ENCODE peak calls at places on chromosomes 13 and 19, in four cellular contexts. One of them, this sample, is unnamed.

GRCh38 chr19:5645409-5645808 is 22.5 kb downstream of the SAFB start:
- DNase-seq in naive B cell: no peak
- DNase-seq in NCI-H2171 treated with DMSO at 0.1 percent for 48 hours: no peak
- DNase-seq in germinal center: no peak
- DNase-seq in this sample: no peak

GRCh38 chr19:27776020-27776419 is 1436.9 kb downstream of the UQCRFS1 start:
- DNase-seq in naive B cell: no peak
- DNase-seq in germinal center: peak; percentile 19
- DNase-seq in NCI-H2171 treated with DMSO at 0.1 percent for 48 hours: peak; percentile 9
- DNase-seq in this sample: no peak

GRCh38 chr13:75137911-75138571 is 343.9 kb downstream of the TBC1D4 start:
- DNase-seq in NCI-H2171 treated with DMSO at 0.1 percent for 48 hours: no peak
- DNase-seq in naive B cell: no peak
- DNase-seq in germinal center: no peak
- DNase-seq in this sample: no peak

GRCh38 chr19:45403781-45404556 is 900 bp downstream of the PPP1R13L start:
- DNase-seq in naive B cell: peak; percentile 60
- DNase-seq in germinal center: peak; percentile 85
- DNase-seq in NCI-H2171 treated with DMSO at 0.1 percent for 48 hours: peak; percentile 32
- DNase-seq in this sample: peak; percentile 67

GRCh38 chr19:30711296-30711695 is 339.1 kb downstream of the ZNF536 start:
- DNase-seq in naive B cell: no peak
- DNase-seq in NCI-H2171 treated with DMSO at 0.1 percent for 48 hours: peak; percentile 68
- DNase-seq in germinal center: no peak
- DNase-seq in this sample: no peak

GRCh38 chr13:50071399-50071798 is 56.2 kb downstream of the KCNRG start:
- DNase-seq in naive B cell: no peak
- DNase-seq in germinal center: no peak
- DNase-seq in NCI-H2171 treated with DMSO at 0.1 percent for 48 hours: peak; percentile 11
- DNase-seq in this sample: no peak

GRCh38 chr19:46491975-46492682 is 3.5 kb downstream of the PNMA8B start:
- DNase-seq in germinal center: no peak
- DNase-seq in naive B cell: no peak
- DNase-seq in NCI-H2171 treated with DMSO at 0.1 percent for 48 hours: no peak
- DNase-seq in this sample: no peak

GRCh38 chr13:110799246-110800236 is 86.0 kb downstream of the ING1 start:
- DNase-seq in NCI-H2171 treated with DMSO at 0.1 percent for 48 hours: no peak
- DNase-seq in naive B cell: no peak
- DNase-seq in germinal center: no peak
- DNase-seq in this sample: no peak

GRCh38 chr19:28577666-28578065 is 635.3 kb downstream of the UQCRFS1 start:
- DNase-seq in naive B cell: no peak
- DNase-seq in germinal center: no peak
- DNase-seq in NCI-H2171 treated with DMSO at 0.1 percent for 48 hours: no peak
- DNase-seq in this sample: no peak

GRCh38 chr13:40508112-40508511 is 158.3 kb downstream of the FOXO1 start:
- DNase-seq in germinal center: no peak
- DNase-seq in naive B cell: no peak
- DNase-seq in NCI-H2171 treated with DMSO at 0.1 percent for 48 hours: no peak
- DNase-seq in this sample: no peak

GRCh38 chr13:72186730-72187422 is 319.9 kb upstream of the DACH1 start:
- DNase-seq in germinal center: no peak
- DNase-seq in NCI-H2171 treated with DMSO at 0.1 percent for 48 hours: no peak
- DNase-seq in naive B cell: no peak
- DNase-seq in this sample: no peak

GRCh38 chr13:67619346-67619745 is 389.2 kb upstream of the PCDH9 start:
- DNase-seq in naive B cell: no peak
- DNase-seq in germinal center: no peak
- DNase-seq in NCI-H2171 treated with DMSO at 0.1 percent for 48 hours: no peak
- DNase-seq in this sample: no peak

GRCh38 chr19:58395220-58395978 is at the start of gene RNF225:
- DNase-seq in germinal center: no peak
- DNase-seq in NCI-H2171 treated with DMSO at 0.1 percent for 48 hours: no peak
- DNase-seq in naive B cell: no peak
- DNase-seq in this sample: peak; percentile 42

GRCh38 chr19:8655340-8655709 is 24.9 kb downstream of the NFILZ start:
- DNase-seq in naive B cell: no peak
- DNase-seq in NCI-H2171 treated with DMSO at 0.1 percent for 48 hours: no peak
- DNase-seq in germinal center: no peak
- DNase-seq in this sample: no peak

GRCh38 chr13:51000576-51001260 is 91.1 kb downstream of the RNASEH2B start:
- DNase-seq in NCI-H2171 treated with DMSO at 0.1 percent for 48 hours: peak; percentile 92
- DNase-seq in germinal center: no peak
- DNase-seq in naive B cell: no peak
- DNase-seq in this sample: peak; percentile 25

GRCh38 chr19:35716735-35716984 is 1.1 kb upstream of the KMT2B start:
- DNase-seq in NCI-H2171 treated with DMSO at 0.1 percent for 48 hours: no peak
- DNase-seq in germinal center: peak; percentile 69
- DNase-seq in naive B cell: no peak
- DNase-seq in this sample: no peak

GRCh38 chr13:72643339-72643989 is 84.0 kb downstream of the MZT1 start:
- DNase-seq in NCI-H2171 treated with DMSO at 0.1 percent for 48 hours: peak; percentile 15
- DNase-seq in naive B cell: peak; percentile 1
- DNase-seq in germinal center: peak; percentile 7
- DNase-seq in this sample: peak; percentile 25

GRCh38 chr13:77779461-77780272 is 82.2 kb downstream of the SLAIN1 start:
- DNase-seq in NCI-H2171 treated with DMSO at 0.1 percent for 48 hours: peak; percentile 71
- DNase-seq in germinal center: peak; percentile 15
- DNase-seq in naive B cell: peak; percentile 19
- DNase-seq in this sample: peak; percentile 35

GRCh38 chr19:50909240-50910070 is 1.7 kb downstream of the KLK4 start:
- DNase-seq in NCI-H2171 treated with DMSO at 0.1 percent for 48 hours: peak; percentile 15
- DNase-seq in germinal center: peak; percentile 82
- DNase-seq in naive B cell: no peak
- DNase-seq in this sample: peak; percentile 71

GRCh38 chr19:952049-952679 is 26.3 kb downstream of the ARID3A start:
- DNase-seq in germinal center: no peak
- DNase-seq in naive B cell: no peak
- DNase-seq in NCI-H2171 treated with DMSO at 0.1 percent for 48 hours: no peak
- DNase-seq in this sample: no peak

GRCh38 chr13:76887070-76887563 is 912 bp upstream of the KCTD12 start:
- DNase-seq in naive B cell: no peak
- DNase-seq in germinal center: no peak
- DNase-seq in NCI-H2171 treated with DMSO at 0.1 percent for 48 hours: no peak
- DNase-seq in this sample: peak; percentile 45

GRCh38 chr13:113750554-113751399 is 8.2 kb upstream of the TMEM255B start:
- DNase-seq in germinal center: no peak
- DNase-seq in naive B cell: no peak
- DNase-seq in NCI-H2171 treated with DMSO at 0.1 percent for 48 hours: no peak
- DNase-seq in this sample: no peak

GRCh38 chr19:47391510-47392223 is 27.7 kb downstream of the MEIS3 start:
- DNase-seq in naive B cell: peak; percentile 51
- DNase-seq in germinal center: peak; percentile 78
- DNase-seq in NCI-H2171 treated with DMSO at 0.1 percent for 48 hours: peak; percentile 63
- DNase-seq in this sample: peak; percentile 83

GRCh38 chr13:27194895-27195764 is 23.5 kb upstream of the USP12 start:
- DNase-seq in NCI-H2171 treated with DMSO at 0.1 percent for 48 hours: no peak
- DNase-seq in germinal center: no peak
- DNase-seq in naive B cell: no peak
- DNase-seq in this sample: no peak

GRCh38 chr13:49454388-49455015 is 10.4 kb downstream of the SETDB2 start:
- DNase-seq in NCI-H2171 treated with DMSO at 0.1 percent for 48 hours: no peak
- DNase-seq in germinal center: peak; percentile 14
- DNase-seq in naive B cell: no peak
- DNase-seq in this sample: no peak

GRCh38 chr13:45040626-45041025 is 51.3 kb downstream of the GPALPP1 start:
- DNase-seq in NCI-H2171 treated with DMSO at 0.1 percent for 48 hours: no peak
- DNase-seq in germinal center: no peak
- DNase-seq in naive B cell: no peak
- DNase-seq in this sample: no peak

GRCh38 chr19:18000480-18000980 is 7.4 kb upstream of the ARRDC2 start:
- DNase-seq in germinal center: no peak
- DNase-seq in NCI-H2171 treated with DMSO at 0.1 percent for 48 hours: no peak
- DNase-seq in naive B cell: no peak
- DNase-seq in this sample: no peak

GRCh38 chr13:44237276-44237767 is 136.3 kb upstream of the SERP2 start:
- DNase-seq in germinal center: no peak
- DNase-seq in NCI-H2171 treated with DMSO at 0.1 percent for 48 hours: no peak
- DNase-seq in naive B cell: no peak
- DNase-seq in this sample: peak; percentile 43

GRCh38 chr13:46106839-46107371 is 2.1 kb upstream of the CPB2 start:
- DNase-seq in NCI-H2171 treated with DMSO at 0.1 percent for 48 hours: no peak
- DNase-seq in germinal center: no peak
- DNase-seq in naive B cell: no peak
- DNase-seq in this sample: no peak

GRCh38 chr13:107669356-107669755 is 546.0 kb downstream of the LIG4 start:
- DNase-seq in germinal center: no peak
- DNase-seq in NCI-H2171 treated with DMSO at 0.1 percent for 48 hours: no peak
- DNase-seq in naive B cell: no peak
- DNase-seq in this sample: no peak

GRCh38 chr13:109412232-109412935 is 374.0 kb downstream of the IRS2 start:
- DNase-seq in NCI-H2171 treated with DMSO at 0.1 percent for 48 hours: no peak
- DNase-seq in germinal center: no peak
- DNase-seq in naive B cell: no peak
- DNase-seq in this sample: peak; percentile 44

This sample was measured in cerebellar cortex.